ENCODE peak calls at places on chromosome 7, in eight cellular contexts. One of them, this sample, is unnamed.

GRCh38 chr7:37337522-37337921 is 111.1 kb downstream of the ELMO1 start:
- DNase-seq in stimulated activated CD8-positive, alpha-beta memory T cell treated with anti-CD3 and anti-CD28 coated beads, Interleukin-4, amount 100 ng/mL, for 48 hours: no peak
- DNase-seq in Calu3: no peak
- DNase-seq in H4: no peak
- DNase-seq in midbrain: no peak
- DNase-seq in retina: no peak
- DNase-seq in renal cortical epithelial cell: no peak
- DNase-seq in activated CD4-positive, alpha-beta T cell treated with anti-CD3 and anti-CD28 coated beads, Interleukin-2, amount 10 ng/mL, durations not matched to agents 7 days and 5 days: no peak
- DNase-seq in this sample: no peak

GRCh38 chr7:106668853-106669539 is 8.0 kb upstream of the CCDC71L start:
- DNase-seq in stimulated activated CD8-positive, alpha-beta memory T cell treated with anti-CD3 and anti-CD28 coated beads, Interleukin-4, amount 100 ng/mL, for 48 hours: no peak
- DNase-seq in Calu3: no peak
- DNase-seq in H4: no peak
- DNase-seq in midbrain: no peak
- DNase-seq in retina: no peak
- DNase-seq in renal cortical epithelial cell: no peak
- DNase-seq in activated CD4-positive, alpha-beta T cell treated with anti-CD3 and anti-CD28 coated beads, Interleukin-2, amount 10 ng/mL, durations not matched to agents 7 days and 5 days: no peak
- DNase-seq in this sample: no peak

GRCh38 chr7:84207025-84207424 is 12.4 kb upstream of the SEMA3A start:
- DNase-seq in stimulated activated CD8-positive, alpha-beta memory T cell treated with anti-CD3 and anti-CD28 coated beads, Interleukin-4, amount 100 ng/mL, for 48 hours: no peak
- DNase-seq in Calu3: no peak
- DNase-seq in H4: no peak
- DNase-seq in midbrain: no peak
- DNase-seq in retina: no peak
- DNase-seq in renal cortical epithelial cell: no peak
- DNase-seq in activated CD4-positive, alpha-beta T cell treated with anti-CD3 and anti-CD28 coated beads, Interleukin-2, amount 10 ng/mL, durations not matched to agents 7 days and 5 days: no peak
- DNase-seq in this sample: no peak

GRCh38 chr7:46838463-46838862 is 743.4 kb downstream of the TNS3 start:
- DNase-seq in stimulated activated CD8-positive, alpha-beta memory T cell treated with anti-CD3 and anti-CD28 coated beads, Interleukin-4, amount 100 ng/mL, for 48 hours: no peak
- DNase-seq in Calu3: no peak
- DNase-seq in H4: no peak
- DNase-seq in midbrain: no peak
- DNase-seq in retina: no peak
- DNase-seq in renal cortical epithelial cell: no peak
- DNase-seq in activated CD4-positive, alpha-beta T cell treated with anti-CD3 and anti-CD28 coated beads, Interleukin-2, amount 10 ng/mL, durations not matched to agents 7 days and 5 days: no peak
- DNase-seq in this sample: no peak

GRCh38 chr7:156919132-156919713 is 26.2 kb upstream of the LMBR1 start:
- DNase-seq in stimulated activated CD8-positive, alpha-beta memory T cell treated with anti-CD3 and anti-CD28 coated beads, Interleukin-4, amount 100 ng/mL, for 48 hours: no peak
- DNase-seq in Calu3: no peak
- DNase-seq in H4: no peak
- DNase-seq in midbrain: no peak
- DNase-seq in retina: no peak
- DNase-seq in renal cortical epithelial cell: peak
- DNase-seq in activated CD4-positive, alpha-beta T cell treated with anti-CD3 and anti-CD28 coated beads, Interleukin-2, amount 10 ng/mL, durations not matched to agents 7 days and 5 days: no peak
- DNase-seq in this sample: no peak

GRCh38 chr7:55055479-55055878 is 36.7 kb downstream of the EGFR start:
- DNase-seq in stimulated activated CD8-positive, alpha-beta memory T cell treated with anti-CD3 and anti-CD28 coated beads, Interleukin-4, amount 100 ng/mL, for 48 hours: no peak
- DNase-seq in Calu3: no peak
- DNase-seq in H4: no peak
- DNase-seq in midbrain: no peak
- DNase-seq in retina: no peak
- DNase-seq in renal cortical epithelial cell: no peak
- DNase-seq in activated CD4-positive, alpha-beta T cell treated with anti-CD3 and anti-CD28 coated beads, Interleukin-2, amount 10 ng/mL, durations not matched to agents 7 days and 5 days: no peak
- DNase-seq in this sample: no peak

GRCh38 chr7:134187893-134188292 is 60.8 kb downstream of the LRGUK start:
- DNase-seq in stimulated activated CD8-positive, alpha-beta memory T cell treated with anti-CD3 and anti-CD28 coated beads, Interleukin-4, amount 100 ng/mL, for 48 hours: no peak
- DNase-seq in Calu3: no peak
- DNase-seq in H4: no peak
- DNase-seq in midbrain: no peak
- DNase-seq in retina: no peak
- DNase-seq in renal cortical epithelial cell: no peak
- DNase-seq in activated CD4-positive, alpha-beta T cell treated with anti-CD3 and anti-CD28 coated beads, Interleukin-2, amount 10 ng/mL, durations not matched to agents 7 days and 5 days: no peak
- DNase-seq in this sample: no peak

GRCh38 chr7:7653568-7654187 is 13.1 kb downstream of the UMAD1 start:
- DNase-seq in stimulated activated CD8-positive, alpha-beta memory T cell treated with anti-CD3 and anti-CD28 coated beads, Interleukin-4, amount 100 ng/mL, for 48 hours: peak
- DNase-seq in Calu3: peak
- DNase-seq in H4: no peak
- DNase-seq in midbrain: no peak
- DNase-seq in retina: no peak
- DNase-seq in renal cortical epithelial cell: no peak
- DNase-seq in activated CD4-positive, alpha-beta T cell treated with anti-CD3 and anti-CD28 coated beads, Interleukin-2, amount 10 ng/mL, durations not matched to agents 7 days and 5 days: peak
- DNase-seq in this sample: no peak

GRCh38 chr7:23759556-23760391 is 49.8 kb downstream of the STK31 start:
- DNase-seq in stimulated activated CD8-positive, alpha-beta memory T cell treated with anti-CD3 and anti-CD28 coated beads, Interleukin-4, amount 100 ng/mL, for 48 hours: no peak
- DNase-seq in Calu3: peak
- DNase-seq in H4: peak
- DNase-seq in midbrain: no peak
- DNase-seq in retina: no peak
- DNase-seq in renal cortical epithelial cell: peak
- DNase-seq in activated CD4-positive, alpha-beta T cell treated with anti-CD3 and anti-CD28 coated beads, Interleukin-2, amount 10 ng/mL, durations not matched to agents 7 days and 5 days: no peak
- DNase-seq in this sample: no peak